ENCODE peak calls at places on chromosomes 4 and X, in five cellular contexts. B, S, W, G and Y are unnamed samples.

GRCh38 chrX:84219551-84219950 is 31.6 kb upstream of the RPS6KA6 start:
- DNase-seq in B (no peak), S (no peak), W (no peak), G (no peak), Y (no peak)

GRCh38 chrX:151680805-151681204 is 14.5 kb upstream of the PRRG3 start:
- DNase-seq in B (no peak), S (peak; percentile 2), W (peak; percentile 44), G (no peak), Y (peak; percentile 39)

GRCh38 chr4:73978886-73979285 is 2.9 kb downstream of the PF4 start:
- DNase-seq in B (no peak), S (peak; percentile 93), W (no peak), G (peak; percentile 72), Y (peak; percentile 92)

GRCh38 chrX:10453945-10454344 is 166.4 kb downstream of the MID1 start:
- DNase-seq in B (no peak), S (no peak), W (no peak), G (no peak), Y (no peak)

GRCh38 chrX:79367907-79368306 is 773 bp upstream of the ITM2A start:
- DNase-seq in B (no peak), S (no peak), W (no peak), G (no peak), Y (no peak)

GRCh38 chrX:34972206-34972605 is 29.6 kb downstream of the FAM47B start:
- DNase-seq in B (no peak), S (no peak), W (no peak), G (no peak), Y (no peak)

GRCh38 chrX:17075004-17075403 is 128.5 kb downstream of the REPS2 start:
- DNase-seq in B (no peak), S (no peak), W (no peak), G (no peak), Y (no peak)

GRCh38 chr4:77021614-77022089 is 54.1 kb downstream of the CCNI start:
- DNase-seq in B (no peak), S (peak; percentile 90), W (no peak), G (peak; percentile 82), Y (peak; percentile 94)

GRCh38 chr4:30721353-30722091 is 1.4 kb downstream of the PCDH7 start:
- DNase-seq in B (peak; percentile 33), S (peak; percentile 44), W (peak; percentile 58), G (no peak), Y (peak; percentile 36)

GRCh38 chrX:141815904-141816303 is 22.2 kb upstream of the MAGEC3 start:
- DNase-seq in B (no peak), S (no peak), W (no peak), G (no peak), Y (no peak)

GRCh38 chr4:98564847-98565246 is 93.6 kb downstream of the TSPAN5 start:
- DNase-seq in B (no peak), S (no peak), W (no peak), G (no peak), Y (no peak)

GRCh38 chr4:10458190-10458589 is 964 bp upstream of the ZNF518B start:
- DNase-seq in B (no peak), S (no peak), W (no peak), G (no peak), Y (no peak)

GRCh38 chr4:6541789-6542188 is 33.2 kb upstream of the MAN2B2 start:
- DNase-seq in B (no peak), S (no peak), W (no peak), G (no peak), Y (no peak)

GRCh38 chr4:80611366-80611765 is 275.8 kb downstream of the CFAP299 start:
- DNase-seq in B (no peak), S (no peak), W (no peak), G (no peak), Y (no peak)

GRCh38 chr4:140837742-140838141 is 81.6 kb upstream of the TBC1D9 start:
- DNase-seq in B (no peak), S (no peak), W (no peak), G (no peak), Y (no peak)

GRCh38 chrX:2928583-2929434 is at the start of gene ARSD:
- DNase-seq in B (peak; percentile 90), S (peak; percentile 86), W (peak; percentile 88), G (peak; percentile 67), Y (peak; percentile 91)
- H3K4me3 ChIP-seq in B (peak within 1 kb of the TSS; percentile 74), S (peak within 1 kb of the TSS; percentile 77), W (peak within 1 kb of the TSS; percentile 58), G (peak within 1 kb of the TSS; percentile 62), Y (peak within 1 kb of the TSS; percentile 71)

GRCh38 chr4:37132351-37132989 is 112.1 kb upstream of the NWD2 start:
- DNase-seq in B (no peak), S (no peak), W (no peak), G (no peak), Y (no peak)
- TF ChIP-seq CTCF in B (no peak), S (no peak), W (no peak), G (no peak), Y (no peak)

GRCh38 chr4:100317032-100317864 is 127.0 kb upstream of the DDIT4L start:
- DNase-seq in B (no peak), S (peak; percentile 27), W (no peak), G (no peak), Y (peak; percentile 38)
- H3K4me3 ChIP-seq in B (peak overlapping the region; percentile 6), S (no peak overlapping the region), W (no peak overlapping the region), G (no peak overlapping the region), Y (no peak overlapping the region)

DNA sequence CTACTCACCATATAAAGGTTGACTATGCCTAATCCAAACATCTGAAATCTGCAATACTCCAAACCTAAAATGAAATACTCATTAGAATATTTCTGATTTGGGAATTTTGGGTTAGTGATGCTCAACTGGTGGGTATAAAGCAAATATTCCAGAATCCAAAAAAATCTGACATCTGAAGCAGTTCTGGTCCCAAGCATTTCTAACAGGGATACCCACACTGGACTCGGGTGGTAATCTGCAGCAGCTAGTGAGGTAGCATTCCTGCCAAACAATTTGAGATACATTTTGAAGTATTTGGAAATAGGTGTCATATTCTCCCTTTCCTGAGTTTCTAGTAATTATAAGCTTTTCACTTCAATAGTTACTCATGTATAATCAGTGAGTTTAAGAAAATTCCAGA is 49.6 kb upstream of the RPA4 start:
- DNase-seq in B (no peak), S (no peak), W (no peak), G (no peak), Y (no peak)
- TF ChIP-seq CTCF in B (no peak), S (no peak), W (no peak), G (no peak), Y (no peak)

GRCh38 chr4:42497142-42497541 is 99.9 kb downstream of the SHISA3 start:
- DNase-seq in B (no peak), S (no peak), W (no peak), G (no peak), Y (no peak)
- H3K4me3 ChIP-seq in B (no peak overlapping the region), S (no peak overlapping the region), W (no peak overlapping the region), G (no peak overlapping the region), Y (no peak overlapping the region)

GRCh38 chr4:168415911-168416310 is 64.4 kb downstream of the DDX60L start:
- DNase-seq in B (no peak), S (no peak), W (no peak), G (no peak), Y (no peak)

GRCh38 chr4:168421671-168422070 is 58.6 kb downstream of the DDX60L start:
- DNase-seq in B (no peak), S (peak; percentile 47), W (no peak), G (no peak), Y (peak; percentile 58)

GRCh38 chr4:168421055-168421454 is 59.2 kb downstream of the DDX60L start:
- DNase-seq in B (no peak), S (no peak), W (no peak), G (no peak), Y (no peak)
- TF ChIP-seq CTCF in B (no peak), S (no peak), W (no peak), G (no peak), Y (no peak)